ENCODE peak calls at places on chromosomes 13 and 19, in four cellular contexts. V is testis, Y is uterus, H is IMR-90. R is an unnamed sample.

GRCh38 chr19:55685776-55686175 is 10.8 kb downstream of the EPN1 start:
- DNase-seq in Y (no peak), V (no peak), H (no peak), R (no peak)

GRCh38 chr19:23762548-23762883 is 3.8 kb upstream of the ZNF681 start:
- DNase-seq in V (no peak), H (no peak), Y (no peak), R (no peak)

GRCh38 chr13:110993788-110994187 is 78.9 kb upstream of the ANKRD10 start:
- DNase-seq in V (no peak), Y (no peak), H (no peak), R (no peak)

GRCh38 chr13:86584301-86584700 is 785.1 kb upstream of the SLITRK6 start:
- DNase-seq in H (no peak), Y (no peak), V (no peak), R (no peak)

GRCh38 chr13:93151277-93151676 is 75.3 kb upstream of the GPC6 start:
- DNase-seq in Y (no peak), H (peak; percentile 91), V (no peak), R (no peak)

GRCh38 chr13:21735621-21736401 is 64.9 kb downstream of the FGF9 start:
- DNase-seq in H (no peak), Y (no peak), V (peak; percentile 20), R (no peak)

GRCh38 chr13:100387416-100387815 is 201.2 kb downstream of the GGACT start:
- DNase-seq in V (no peak), Y (no peak), H (no peak), R (no peak)

GRCh38 chr13:109769275-109769674 is 17.1 kb downstream of the IRS2 start:
- DNase-seq in Y (no peak), H (no peak), V (no peak), R (no peak)

GRCh38 chr13:49859568-49859967 is 67.1 kb upstream of the KPNA3 start:
- DNase-seq in Y (no peak), H (peak; percentile 92), V (no peak), R (peak; percentile 18)

GRCh38 chr13:47945738-47946137 is 55.3 kb downstream of the SUCLA2 start:
- DNase-seq in H (peak; percentile 76), Y (no peak), V (no peak), R (no peak)

GRCh38 chr13:69565334-69565733 is 542.3 kb upstream of the ATXN8OS start:
- DNase-seq in V (peak; percentile 21), H (no peak), Y (no peak), R (no peak)

GRCh38 chr13:76887070-76887563 is 912 bp upstream of the KCTD12 start:
- DNase-seq in V (peak; percentile 50), H (no peak), Y (peak; percentile 31), R (no peak)

GRCh38 chr13:27419333-27419732 is 5.1 kb upstream of the GTF3A start:
- DNase-seq in Y (no peak), H (peak; percentile 23), V (no peak), R (no peak)

GRCh38 chr13:110152351-110152750 is 154.6 kb downstream of the COL4A1 start:
- DNase-seq in H (no peak), Y (no peak), V (no peak), R (no peak)

GRCh38 chr19:14576363-14576762 is 4.5 kb upstream of the NDUFB7 start:
- DNase-seq in Y (no peak), V (no peak), H (no peak), R (no peak)

GRCh38 chr13:54958781-54959180 is 1930.2 kb downstream of the OLFM4 start:
- DNase-seq in Y (no peak), H (no peak), V (no peak), R (no peak)

GRCh38 chr13:109737606-109738005 is 48.8 kb downstream of the IRS2 start:
- DNase-seq in V (no peak), H (peak; percentile 65), Y (no peak), R (no peak)

GRCh38 chr13:57569981-57570380 is 61.6 kb upstream of the PCDH17 start:
- DNase-seq in V (no peak), Y (no peak), H (no peak), R (no peak)

GRCh38 chr13:70415141-70415540 is 306.9 kb upstream of the KLHL1 start:
- DNase-seq in H (no peak), Y (no peak), V (no peak), R (no peak)

GRCh38 chr19:9847087-9847671 is 12.1 kb downstream of the PIN1 start:
- DNase-seq in Y (peak; percentile 69), V (peak; percentile 90), H (peak; percentile 97), R (peak; percentile 58)

GRCh38 chr19:16067205-16067938 is 8.9 kb upstream of the TPM4 start:
- DNase-seq in H (peak; percentile 87), Y (peak; percentile 92), V (peak; percentile 85), R (no peak)

GRCh38 chr13:73870036-73870741 is 264.0 kb downstream of the KLF12 start:
- DNase-seq in Y (no peak), V (no peak), H (peak; percentile 42), R (no peak)

GRCh38 chr19:16886305-16886880 is 2.4 kb upstream of the F2RL3 start:
- DNase-seq in V (peak; percentile 90), Y (peak; percentile 81), H (peak; percentile 46), R (no peak)

GRCh38 chr19:10927691-10928562 is 512 bp downstream of the YIPF2 start:
- DNase-seq in H (no peak), Y (no peak), V (no peak), R (no peak)

DNA sequence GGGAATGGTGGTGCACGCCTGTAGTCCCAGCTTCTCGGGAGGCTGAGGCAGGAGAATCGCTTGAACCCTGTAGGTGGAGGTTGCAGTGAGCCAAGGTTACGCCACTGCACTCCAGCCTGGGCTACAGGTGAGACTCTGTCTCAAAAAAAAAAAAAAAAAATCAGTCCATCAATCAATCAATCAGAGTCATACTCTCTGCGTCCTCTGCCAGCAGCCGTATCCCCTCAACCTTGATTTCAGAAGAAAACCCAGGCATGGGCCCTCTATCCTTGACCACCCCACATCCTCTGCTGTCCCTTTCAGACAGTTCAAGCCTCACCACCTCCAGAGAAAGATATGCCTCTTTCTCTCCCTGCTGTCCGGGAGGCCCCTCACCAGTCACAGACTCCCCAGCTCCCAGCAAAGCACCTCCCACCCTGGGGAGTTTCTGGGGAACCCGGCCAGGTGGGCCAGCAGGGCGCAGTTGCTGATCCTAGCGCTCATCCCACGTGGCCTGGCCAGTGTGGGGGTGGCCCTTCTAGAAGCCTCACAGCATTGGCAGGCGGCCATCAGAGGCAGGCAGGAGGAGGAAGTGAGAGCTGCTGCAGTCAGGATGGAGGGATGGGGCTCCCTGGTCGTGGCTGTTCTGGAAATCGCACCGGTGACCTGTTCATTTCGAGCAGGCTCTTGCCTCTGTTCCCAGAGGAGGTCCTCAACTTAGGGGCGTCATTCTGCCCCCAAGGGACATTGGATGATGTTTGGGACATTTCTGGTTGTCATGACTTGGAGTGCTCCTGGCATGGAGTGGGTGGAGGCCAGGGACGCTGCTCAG is 10.2 kb upstream of the JSRP1 start:
- DNase-seq in H (peak; percentile 75), V (peak; percentile 93), Y (peak; percentile 78), R (peak; percentile 82)
- TF ChIP-seq POLR2A in H (no peak), V (no peak), Y (no peak), R (no peak)

GRCh38 chr19:8657869-8658268 is 27.4 kb downstream of the NFILZ start:
- DNase-seq in H (no peak), V (no peak), Y (no peak), R (no peak)

GRCh38 chr19:8659905-8660304 is 29.5 kb downstream of the NFILZ start:
- DNase-seq in Y (no peak), H (no peak), V (no peak), R (no peak)

GRCh38 chr19:8655340-8655709 is 24.9 kb downstream of the NFILZ start:
- DNase-seq in V (no peak), H (no peak), Y (no peak), R (no peak)

GRCh38 chr19:8654591-8655339 is 24.3 kb downstream of the NFILZ start:
- DNase-seq in H (peak; percentile 27), V (peak; percentile 58), Y (peak; percentile 21), R (peak; percentile 34)
- H3K4me3 ChIP-seq in H (no peak overlapping the region), V (no peak overlapping the region), Y (no peak overlapping the region), R (no peak overlapping the region)

GRCh38 chr19:615619-616018 is 17.7 kb downstream of the POLRMT start:
- DNase-seq in H (no peak), V (no peak), Y (no peak), R (no peak)
- TF ChIP-seq POLR2A in H (no peak), V (no peak), Y (no peak), R (no peak)

GRCh38 chr13:79485014-79485441 is 4.1 kb downstream of the NDFIP2 start:
- DNase-seq in V (no peak), H (peak; percentile 83), Y (no peak), R (peak; percentile 48)
- H3K4me3 ChIP-seq in V (no peak overlapping the region), H (no peak overlapping the region), Y (no peak overlapping the region), R (no peak overlapping the region)

DNA sequence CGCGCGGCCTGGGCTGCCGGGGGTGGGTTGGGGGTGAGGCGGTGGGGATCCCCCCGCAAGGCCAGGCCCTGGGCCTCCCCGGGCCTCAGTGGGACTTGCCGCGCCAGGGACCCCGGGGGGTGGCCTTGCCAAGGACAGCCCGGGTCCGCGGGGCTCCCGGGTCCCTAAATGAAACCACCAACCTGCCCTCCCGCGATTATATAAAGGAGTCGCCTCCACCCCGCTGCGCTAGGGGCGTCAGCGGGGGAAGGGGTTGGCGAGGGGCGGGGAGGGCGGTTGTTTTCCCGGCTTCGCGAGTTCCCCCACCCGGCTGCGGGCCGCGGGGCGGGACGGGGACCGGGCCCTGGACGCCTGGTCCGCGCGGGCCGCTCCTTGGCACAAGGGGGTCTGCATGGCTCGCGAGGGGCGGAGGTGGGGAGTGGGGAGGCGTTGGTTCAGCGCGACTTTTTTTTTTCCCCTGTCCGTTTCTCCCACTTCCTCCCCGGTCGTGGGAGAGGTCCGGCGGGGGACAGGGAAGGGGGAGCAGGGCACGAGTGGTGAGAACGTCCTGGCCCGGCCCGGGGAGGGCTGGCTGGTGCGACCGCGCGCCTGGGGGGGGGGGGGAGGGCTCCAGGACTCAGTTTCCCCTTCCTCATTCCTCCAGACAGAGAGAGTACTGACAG is 828 bp upstream of the ZBTB7A start:
- DNase-seq in H (no peak), Y (no peak), V (no peak), R (peak; percentile 50)
- TF ChIP-seq POLR2A in H (no peak), Y (peak; percentile 16), V (no peak), R (peak; percentile 44)

DNA sequence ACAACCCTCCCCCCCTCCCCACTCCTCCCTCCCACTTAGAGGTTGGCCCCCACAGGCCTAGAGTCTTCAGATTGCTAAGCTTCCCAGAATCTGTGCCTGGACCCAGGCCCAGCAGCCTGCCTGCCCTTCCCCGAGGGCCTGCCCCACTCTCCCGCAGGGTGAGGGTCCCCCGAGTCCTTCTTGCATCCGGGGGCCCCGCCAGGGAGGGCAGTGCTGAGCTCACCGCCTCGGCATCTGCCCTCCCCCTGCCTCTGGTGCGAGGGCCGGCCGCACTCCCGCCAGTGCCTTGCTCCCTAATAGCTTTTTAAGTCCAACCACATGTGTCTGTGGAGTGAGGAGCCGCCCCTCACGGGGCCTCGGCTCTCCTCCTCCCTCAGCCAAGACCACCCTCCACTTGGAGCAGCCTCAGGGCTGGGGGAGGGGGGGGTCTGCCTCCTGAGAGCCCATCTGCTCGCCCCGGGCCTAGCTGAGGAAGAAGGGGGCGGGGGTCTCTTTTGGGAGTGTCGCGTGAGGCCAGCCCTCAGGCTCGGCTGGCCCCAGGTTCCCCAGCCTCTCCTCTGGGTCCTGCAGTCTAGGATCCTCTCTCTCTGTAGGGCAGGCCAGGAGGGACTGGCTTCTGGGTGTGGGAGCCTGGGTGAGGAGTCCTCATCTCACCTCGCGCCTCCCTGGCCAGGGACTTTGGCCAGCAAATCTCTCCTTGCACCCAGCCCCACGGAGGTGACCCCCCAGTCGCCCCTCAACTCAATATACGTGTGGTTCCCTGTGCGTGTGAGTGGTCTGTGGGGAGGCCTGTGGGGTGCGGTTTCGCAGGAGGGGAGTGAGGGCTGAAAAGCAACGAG is 47.2 kb downstream of the LYL1 start:
- DNase-seq in H (peak; percentile 89), V (peak; percentile 88), Y (peak; percentile 87), R (peak; percentile 63)
- H3K4me3 ChIP-seq in H (no peak overlapping the region), V (no peak overlapping the region), Y (peak overlapping the region; percentile 21), R (no peak overlapping the region)

GRCh38 chr19:52922841-52923781 is at the start of gene ZNF888:
- DNase-seq in V (peak; percentile 93), Y (peak; percentile 90), H (peak; percentile 70), R (peak; percentile 93)
- TF ChIP-seq POLR2A in V (no peak), Y (peak; percentile 54), H (peak; percentile 65), R (peak; percentile 79)

R was measured in body of pancreas.